ENCODE peak calls at places on chromosomes 6 and 20, in ten cellular contexts. One of them, this sample, is unnamed. For H3K4me1, the result is how much of the 10 kb centered on the place peaks cover.

GRCh38 chr6:17361013-17361412 is 32.4 kb upstream of the CAP2 start:
- DNase-seq in cardiac muscle cell: no peak
- DNase-seq in effector memory CD4-positive, alpha-beta T cell: no peak
- DNase-seq in HCT116: no peak
- DNase-seq in adrenal gland: no peak
- DNase-seq in left ventricle myocardium inferior: no peak
- DNase-seq in mesendoderm: no peak
- DNase-seq in fibroblast of lung: peak
- DNase-seq in GM12878: no peak
- DNase-seq in lung: no peak
- DNase-seq in this sample: no peak

GRCh38 chr6:41687501-41688175 is 47.8 kb downstream of the TFEB start:
- DNase-seq in lung: no peak
- DNase-seq in effector memory CD4-positive, alpha-beta T cell: no peak
- DNase-seq in GM12878: no peak
- DNase-seq in adrenal gland: no peak
- DNase-seq in HCT116: no peak
- DNase-seq in fibroblast of lung: no peak
- DNase-seq in left ventricle myocardium inferior: no peak
- DNase-seq in cardiac muscle cell: no peak
- DNase-seq in mesendoderm: peak
- DNase-seq in this sample: no peak

GRCh38 chr6:99608059-99608885 is 1.6 kb downstream of the PRDM13 start:
- DNase-seq in lung: no peak
- DNase-seq in adrenal gland: no peak
- DNase-seq in GM12878: no peak
- DNase-seq in left ventricle myocardium inferior: no peak
- DNase-seq in effector memory CD4-positive, alpha-beta T cell: no peak
- DNase-seq in mesendoderm: no peak
- DNase-seq in HCT116: no peak
- DNase-seq in cardiac muscle cell: no peak
- DNase-seq in fibroblast of lung: no peak
- DNase-seq in this sample: no peak

GRCh38 chr6:27865952-27866369 is 46.2 kb downstream of the OR2B2 start:
- DNase-seq in cardiac muscle cell: peak
- DNase-seq in lung: no peak
- DNase-seq in adrenal gland: no peak
- DNase-seq in fibroblast of lung: no peak
- DNase-seq in effector memory CD4-positive, alpha-beta T cell: no peak
- DNase-seq in HCT116: no peak
- DNase-seq in left ventricle myocardium inferior: no peak
- DNase-seq in mesendoderm: peak
- DNase-seq in GM12878: no peak
- DNase-seq in this sample: no peak

GRCh38 chr20:5652626-5653573 is 97.3 kb upstream of the SHLD1 start:
- DNase-seq in left ventricle myocardium inferior: no peak
- DNase-seq in GM12878: no peak
- DNase-seq in mesendoderm: no peak
- DNase-seq in lung: no peak
- DNase-seq in cardiac muscle cell: no peak
- DNase-seq in effector memory CD4-positive, alpha-beta T cell: no peak
- DNase-seq in HCT116: no peak
- DNase-seq in fibroblast of lung: peak
- DNase-seq in adrenal gland: no peak
- DNase-seq in this sample: no peak

GRCh38 chr6:159089443-159089842 is 44.7 kb upstream of the TAGAP start:
- DNase-seq in GM12878: no peak
- DNase-seq in effector memory CD4-positive, alpha-beta T cell: no peak
- DNase-seq in mesendoderm: no peak
- DNase-seq in left ventricle myocardium inferior: no peak
- DNase-seq in cardiac muscle cell: no peak
- DNase-seq in adrenal gland: no peak
- DNase-seq in lung: no peak
- DNase-seq in HCT116: no peak
- DNase-seq in fibroblast of lung: no peak
- DNase-seq in this sample: no peak

GRCh38 chr20:49724637-49725606 is 11.2 kb upstream of the B4GALT5 start:
- DNase-seq in adrenal gland: peak
- DNase-seq in HCT116: no peak
- DNase-seq in fibroblast of lung: peak
- DNase-seq in lung: peak
- DNase-seq in left ventricle myocardium inferior: peak
- DNase-seq in GM12878: no peak
- DNase-seq in cardiac muscle cell: no peak
- DNase-seq in mesendoderm: peak
- DNase-seq in effector memory CD4-positive, alpha-beta T cell: no peak
- DNase-seq in this sample: no peak

GRCh38 chr6:17865243-17865642 is 122.2 kb downstream of the KIF13A start:
- DNase-seq in mesendoderm: no peak
- DNase-seq in lung: no peak
- DNase-seq in effector memory CD4-positive, alpha-beta T cell: no peak
- DNase-seq in left ventricle myocardium inferior: peak
- DNase-seq in adrenal gland: peak
- DNase-seq in HCT116: peak
- DNase-seq in GM12878: no peak
- DNase-seq in cardiac muscle cell: peak
- DNase-seq in fibroblast of lung: no peak
- DNase-seq in this sample: peak

GRCh38 chr20:36112112-36112511 is 42.4 kb upstream of the EPB41L1 start:
- DNase-seq in left ventricle myocardium inferior: no peak
- DNase-seq in fibroblast of lung: no peak
- DNase-seq in GM12878: no peak
- DNase-seq in adrenal gland: no peak
- DNase-seq in effector memory CD4-positive, alpha-beta T cell: no peak
- DNase-seq in mesendoderm: no peak
- DNase-seq in cardiac muscle cell: no peak
- DNase-seq in lung: peak
- DNase-seq in HCT116: no peak
- DNase-seq in this sample: no peak

GRCh38 chr20:36113015-36113414 is 41.5 kb upstream of the EPB41L1 start:
- DNase-seq in cardiac muscle cell: no peak
- DNase-seq in left ventricle myocardium inferior: no peak
- DNase-seq in lung: no peak
- DNase-seq in GM12878: no peak
- DNase-seq in fibroblast of lung: no peak
- DNase-seq in HCT116: no peak
- DNase-seq in adrenal gland: no peak
- DNase-seq in mesendoderm: no peak
- DNase-seq in effector memory CD4-positive, alpha-beta T cell: no peak
- DNase-seq in this sample: peak

GRCh38 chr20:36114707-36115106 is 39.8 kb upstream of the EPB41L1 start:
- DNase-seq in lung: no peak
- DNase-seq in GM12878: no peak
- DNase-seq in effector memory CD4-positive, alpha-beta T cell: no peak
- DNase-seq in mesendoderm: no peak
- DNase-seq in cardiac muscle cell: no peak
- DNase-seq in fibroblast of lung: no peak
- DNase-seq in HCT116: no peak
- DNase-seq in adrenal gland: no peak
- DNase-seq in left ventricle myocardium inferior: no peak
- DNase-seq in this sample: no peak

GRCh38 chr20:36110936-36111445 is 43.5 kb upstream of the EPB41L1 start:
- DNase-seq in fibroblast of lung: no peak
- DNase-seq in GM12878: no peak
- DNase-seq in adrenal gland: no peak
- DNase-seq in left ventricle myocardium inferior: no peak
- DNase-seq in cardiac muscle cell: no peak
- DNase-seq in mesendoderm: no peak
- DNase-seq in lung: no peak
- DNase-seq in effector memory CD4-positive, alpha-beta T cell: no peak
- DNase-seq in HCT116: no peak
- DNase-seq in this sample: no peak

GRCh38 chr20:36113566-36114247 is 40.8 kb upstream of the EPB41L1 start:
- DNase-seq in GM12878: peak
- DNase-seq in fibroblast of lung: no peak
- DNase-seq in HCT116: no peak
- DNase-seq in adrenal gland: no peak
- DNase-seq in lung: no peak
- DNase-seq in left ventricle myocardium inferior: no peak
- DNase-seq in mesendoderm: no peak
- DNase-seq in effector memory CD4-positive, alpha-beta T cell: no peak
- DNase-seq in cardiac muscle cell: no peak
- DNase-seq in this sample: no peak
- H3K4me1 ChIP-seq in GM12878: under half
- H3K4me1 ChIP-seq in fibroblast of lung: under half
- H3K4me1 ChIP-seq in HCT116: under half
- H3K4me1 ChIP-seq in adrenal gland: under half
- H3K4me1 ChIP-seq in lung: under half
- H3K4me1 ChIP-seq in left ventricle myocardium inferior: under half
- H3K4me1 ChIP-seq in mesendoderm: under half
- H3K4me1 ChIP-seq in effector memory CD4-positive, alpha-beta T cell: under half
- H3K4me1 ChIP-seq in cardiac muscle cell: under half
- H3K4me1 ChIP-seq in this sample: under half

DNA sequence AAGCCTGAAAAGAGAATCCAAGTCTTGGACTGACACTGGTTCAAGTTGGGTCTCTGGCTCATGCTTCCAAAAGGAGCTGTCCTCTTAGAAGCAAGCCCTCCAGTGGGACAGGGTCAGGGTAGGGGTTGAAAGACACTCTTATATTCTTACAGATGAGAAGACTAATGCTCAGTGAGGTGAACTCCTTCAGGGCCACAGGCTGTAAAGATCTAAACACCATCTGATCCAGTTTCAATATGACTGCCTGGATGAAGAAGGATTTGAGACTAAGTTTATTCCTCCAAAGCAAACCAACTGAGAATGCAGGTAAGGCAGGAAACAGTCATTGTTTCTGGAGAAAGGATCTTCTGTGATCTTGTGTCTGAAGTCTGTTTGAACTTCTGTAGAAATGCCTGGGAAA is 99.0 kb upstream of the TAB2 start:
- DNase-seq in effector memory CD4-positive, alpha-beta T cell: no peak
- DNase-seq in left ventricle myocardium inferior: no peak
- DNase-seq in GM12878: no peak
- DNase-seq in fibroblast of lung: no peak
- DNase-seq in adrenal gland: no peak
- DNase-seq in HCT116: no peak
- DNase-seq in lung: no peak
- DNase-seq in cardiac muscle cell: no peak
- DNase-seq in mesendoderm: no peak
- DNase-seq in this sample: no peak
- H3K4me3 ChIP-seq in effector memory CD4-positive, alpha-beta T cell: no peak
- H3K4me3 ChIP-seq in left ventricle myocardium inferior: no peak
- H3K4me3 ChIP-seq in GM12878: no peak
- H3K4me3 ChIP-seq in fibroblast of lung: no peak
- H3K4me3 ChIP-seq in adrenal gland: no peak
- H3K4me3 ChIP-seq in HCT116: no peak
- H3K4me3 ChIP-seq in lung: no peak
- H3K4me3 ChIP-seq in cardiac muscle cell: no peak
- H3K4me3 ChIP-seq in mesendoderm: no peak
- H3K4me3 ChIP-seq in this sample: no peak

GRCh38 chr6:35489995-35490791 is 6.7 kb downstream of the TEAD3 start:
- DNase-seq in left ventricle myocardium inferior: peak
- DNase-seq in mesendoderm: peak
- DNase-seq in lung: no peak
- DNase-seq in adrenal gland: peak
- DNase-seq in effector memory CD4-positive, alpha-beta T cell: no peak
- DNase-seq in fibroblast of lung: peak
- DNase-seq in HCT116: no peak
- DNase-seq in GM12878: no peak
- DNase-seq in cardiac muscle cell: peak
- DNase-seq in this sample: peak

GRCh38 chr6:35489066-35489465 is 7.8 kb downstream of the TEAD3 start:
- DNase-seq in GM12878: no peak
- DNase-seq in adrenal gland: no peak
- DNase-seq in effector memory CD4-positive, alpha-beta T cell: no peak
- DNase-seq in fibroblast of lung: no peak
- DNase-seq in mesendoderm: no peak
- DNase-seq in left ventricle myocardium inferior: no peak
- DNase-seq in cardiac muscle cell: no peak
- DNase-seq in lung: no peak
- DNase-seq in HCT116: no peak
- DNase-seq in this sample: no peak

GRCh38 chr6:35486005-35486925 is 10.6 kb downstream of the TEAD3 start:
- DNase-seq in fibroblast of lung: no peak
- DNase-seq in lung: peak
- DNase-seq in cardiac muscle cell: no peak
- DNase-seq in adrenal gland: no peak
- DNase-seq in left ventricle myocardium inferior: peak
- DNase-seq in HCT116: no peak
- DNase-seq in GM12878: no peak
- DNase-seq in effector memory CD4-positive, alpha-beta T cell: no peak
- DNase-seq in mesendoderm: peak
- DNase-seq in this sample: peak

GRCh38 chr6:35488517-35488862 is 8.4 kb downstream of the TEAD3 start:
- DNase-seq in left ventricle myocardium inferior: no peak
- DNase-seq in fibroblast of lung: no peak
- DNase-seq in cardiac muscle cell: peak
- DNase-seq in GM12878: no peak
- DNase-seq in effector memory CD4-positive, alpha-beta T cell: no peak
- DNase-seq in lung: no peak
- DNase-seq in adrenal gland: no peak
- DNase-seq in HCT116: no peak
- DNase-seq in mesendoderm: no peak
- DNase-seq in this sample: no peak

DNA sequence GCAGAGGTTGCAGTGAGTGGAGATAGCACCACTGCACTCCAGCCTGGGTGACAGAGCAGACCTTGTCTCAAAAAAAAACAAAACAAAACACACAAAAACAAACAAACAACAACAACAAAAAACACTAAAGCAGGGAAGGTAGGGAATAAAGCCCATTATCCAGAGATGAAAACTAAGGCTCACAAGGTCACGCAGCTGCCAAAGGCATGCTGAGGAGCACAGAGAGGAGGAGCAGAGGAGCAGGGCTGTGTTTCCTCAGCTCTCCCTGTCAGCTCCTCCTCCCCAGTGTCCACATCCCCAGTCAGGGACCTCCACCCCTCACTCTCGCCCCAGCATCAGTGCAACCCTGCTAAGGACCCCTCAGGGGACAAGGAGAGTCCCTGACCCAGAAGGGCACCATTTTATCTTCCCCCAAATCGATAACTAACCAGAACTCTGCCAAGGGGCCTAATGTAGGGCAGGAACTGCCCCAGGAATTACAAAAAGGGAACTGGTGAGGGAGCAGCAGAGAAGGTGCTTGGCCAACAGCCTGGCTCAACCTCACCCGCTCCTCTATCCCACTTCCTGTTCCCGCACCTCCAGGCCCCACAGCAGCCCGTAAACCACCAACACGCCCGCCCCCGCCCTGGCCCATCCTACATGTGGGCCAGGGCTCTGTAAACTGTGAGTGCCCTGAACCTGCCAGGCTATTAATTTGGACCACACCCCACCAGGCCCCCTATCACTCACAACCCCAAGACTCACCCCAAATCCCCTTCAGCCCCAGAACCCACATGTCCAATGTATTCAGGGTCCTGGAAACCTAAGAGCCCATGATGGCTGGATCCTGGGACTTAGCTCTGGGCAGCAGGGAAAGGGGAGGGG is 9.0 kb downstream of the TEAD3 start:
- DNase-seq in fibroblast of lung: peak
- DNase-seq in cardiac muscle cell: no peak
- DNase-seq in HCT116: no peak
- DNase-seq in left ventricle myocardium inferior: peak
- DNase-seq in adrenal gland: no peak
- DNase-seq in GM12878: no peak
- DNase-seq in lung: no peak
- DNase-seq in effector memory CD4-positive, alpha-beta T cell: no peak
- DNase-seq in mesendoderm: no peak
- DNase-seq in this sample: peak
- H3K4me1 ChIP-seq in fibroblast of lung: half or more
- H3K4me1 ChIP-seq in cardiac muscle cell: half or more
- H3K4me1 ChIP-seq in HCT116: half or more
- H3K4me1 ChIP-seq in left ventricle myocardium inferior: half or more
- H3K4me1 ChIP-seq in adrenal gland: under half
- H3K4me1 ChIP-seq in GM12878: under half
- H3K4me1 ChIP-seq in lung: under half
- H3K4me1 ChIP-seq in effector memory CD4-positive, alpha-beta T cell: under half
- H3K4me1 ChIP-seq in mesendoderm: half or more
- H3K4me1 ChIP-seq in this sample: under half

GRCh38 chr6:139480356-139480833 is 105.9 kb upstream of the CITED2 start:
- DNase-seq in left ventricle myocardium inferior: no peak
- DNase-seq in fibroblast of lung: peak
- DNase-seq in cardiac muscle cell: no peak
- DNase-seq in HCT116: no peak
- DNase-seq in adrenal gland: no peak
- DNase-seq in lung: no peak
- DNase-seq in mesendoderm: peak
- DNase-seq in effector memory CD4-positive, alpha-beta T cell: no peak
- DNase-seq in GM12878: no peak
- DNase-seq in this sample: no peak
- H3K4me3 ChIP-seq in left ventricle myocardium inferior: no peak
- H3K4me3 ChIP-seq in fibroblast of lung: no peak
- H3K4me3 ChIP-seq in cardiac muscle cell: no peak
- H3K4me3 ChIP-seq in HCT116: no peak
- H3K4me3 ChIP-seq in adrenal gland: no peak
- H3K4me3 ChIP-seq in lung: no peak
- H3K4me3 ChIP-seq in mesendoderm: no peak
- H3K4me3 ChIP-seq in effector memory CD4-positive, alpha-beta T cell: no peak
- H3K4me3 ChIP-seq in GM12878: no peak
- H3K4me3 ChIP-seq in this sample: no peak